ENCODE peak calls at places on chromosomes 3 and 15, in eight cellular contexts. R is naive thymus-derived CD4-positive, alpha-beta T cell; D is transverse colon; P is HCT116; H is right atrium auricular region; A is fibroblast of pulmonary artery; M is skeletal muscle cell; Q is NT2/D1. F is an unnamed sample.

GRCh38 chr3:42533161-42533897 is 30.9 kb downstream of the VIPR1 start:
- DNase-seq in R (no peak), D (no peak), P (no peak), H (no peak), A (no peak), M (no peak), Q (no peak), F (no peak)

GRCh38 chr3:187765342-187765741 is 20.1 kb upstream of the BCL6 start:
- DNase-seq in R (no peak), D (no peak), P (no peak), H (no peak), A (no peak), M (no peak), Q (no peak), F (no peak)

GRCh38 chr3:186129206-186129605 is 20.3 kb upstream of the ETV5 start:
- DNase-seq in R (no peak), D (no peak), P (no peak), H (no peak), A (no peak), M (no peak), Q (no peak), F (no peak)

GRCh38 chr3:141738636-141739363 is 702 bp downstream of the RNF7 start:
- DNase-seq in R (peak), D (peak), P (no peak), H (no peak), A (peak), M (no peak), Q (no peak), F (peak)

GRCh38 chr15:100786901-100787566 is 92.6 kb upstream of the ALDH1A3 start:
- DNase-seq in R (no peak), D (no peak), P (no peak), H (peak), A (no peak), M (no peak), Q (no peak), F (no peak)

GRCh38 chr15:72766025-72766424 is 17.5 kb downstream of the ADPGK start:
- DNase-seq in R (no peak), D (no peak), P (no peak), H (no peak), A (no peak), M (no peak), Q (no peak), F (no peak)

GRCh38 chr15:87777054-87777498 is 479.5 kb downstream of the NTRK3 start:
- DNase-seq in R (no peak), D (no peak), P (no peak), H (peak), A (peak), M (peak), Q (no peak), F (no peak)

GRCh38 chr3:129625071-129625874 is 18.8 kb upstream of the PLXND1 start:
- DNase-seq in R (no peak), D (no peak), P (no peak), H (no peak), A (no peak), M (no peak), Q (no peak), F (peak)

GRCh38 chr15:93088200-93088980 is 621 bp downstream of the RGMA start:
- DNase-seq in R (peak), D (no peak), P (no peak), H (no peak), A (no peak), M (no peak), Q (no peak), F (no peak)

GRCh38 chr15:25909325-25909724 is 46.2 kb upstream of the ATP10A start:
- DNase-seq in R (no peak), D (no peak), P (no peak), H (no peak), A (no peak), M (no peak), Q (no peak), F (no peak)

GRCh38 chr15:57611938-57612337 is 20.2 kb downstream of the MYZAP start:
- DNase-seq in R (no peak), D (peak), P (peak), H (no peak), A (peak), M (no peak), Q (no peak), F (no peak)

GRCh38 chr3:15325228-15325627 is 7.2 kb downstream of the SH3BP5 start:
- DNase-seq in R (no peak), D (no peak), P (no peak), H (no peak), A (peak), M (peak), Q (peak), F (no peak)

GRCh38 chr3:58526124-58526957 is 10.6 kb downstream of the ACOX2 start:
- DNase-seq in R (no peak), D (no peak), P (peak), H (peak), A (peak), M (peak), Q (peak), F (no peak)

GRCh38 chr3:140430494-140430893 is 247.4 kb upstream of the TRIM42 start:
- DNase-seq in R (no peak), D (no peak), P (no peak), H (peak), A (no peak), M (no peak), Q (no peak), F (no peak)

GRCh38 chr3:81929697-81930096 is 168.3 kb upstream of the GBE1 start:
- DNase-seq in R (no peak), D (no peak), P (no peak), H (no peak), A (no peak), M (no peak), Q (no peak), F (no peak)

GRCh38 chr3:4828279-4829030 is 150.8 kb upstream of the BHLHE40 start:
- DNase-seq in R (no peak), D (no peak), P (no peak), H (peak), A (peak), M (no peak), Q (no peak), F (no peak)

GRCh38 chr15:83305696-83306291 is 21.3 kb upstream of the BNC1 start:
- DNase-seq in R (no peak), D (no peak), P (no peak), H (no peak), A (peak), M (no peak), Q (no peak), F (no peak)

GRCh38 chr15:61480863-61481262 is 251.8 kb upstream of the RORA start:
- DNase-seq in R (no peak), D (no peak), P (no peak), H (no peak), A (no peak), M (no peak), Q (no peak), F (no peak)

GRCh38 chr15:86915811-86916331 is 836.2 kb downstream of the AGBL1 start:
- DNase-seq in R (no peak), D (no peak), P (no peak), H (no peak), A (peak), M (peak), Q (peak), F (peak)

GRCh38 chr3:14847613-14848541 is 29.1 kb downstream of the FGD5 start:
- DNase-seq in R (no peak), D (peak), P (peak), H (no peak), A (peak), M (no peak), Q (peak), F (no peak)

GRCh38 chr3:100900671-100901070 is 92.5 kb downstream of the ABI3BP start:
- DNase-seq in R (no peak), D (no peak), P (no peak), H (no peak), A (peak), M (no peak), Q (no peak), F (no peak)

GRCh38 chr15:84750583-84751092 is 2.2 kb downstream of the ZNF592 start:
- DNase-seq in R (no peak), D (no peak), P (no peak), H (no peak), A (no peak), M (no peak), Q (no peak), F (no peak)

GRCh38 chr3:81886081-81886480 is 124.6 kb upstream of the GBE1 start:
- DNase-seq in R (no peak), D (no peak), P (no peak), H (no peak), A (no peak), M (no peak), Q (no peak), F (no peak)

GRCh38 chr3:45023675-45024074 is 2.4 kb upstream of the CLEC3B start:
- DNase-seq in R (no peak), D (no peak), P (no peak), H (no peak), A (no peak), M (no peak), Q (no peak), F (no peak)

GRCh38 chr3:127053979-127054378 is 71.1 kb downstream of the PLXNA1 start:
- DNase-seq in R (no peak), D (no peak), P (no peak), H (no peak), A (no peak), M (no peak), Q (no peak), F (no peak)

GRCh38 chr3:73215286-73215685 is 153.8 kb downstream of the EBLN2 start:
- DNase-seq in R (no peak), D (no peak), P (no peak), H (no peak), A (peak), M (no peak), Q (no peak), F (no peak)

GRCh38 chr3:80017369-80017768 is 249.6 kb upstream of the ROBO1 start:
- DNase-seq in R (no peak), D (no peak), P (no peak), H (no peak), A (no peak), M (no peak), Q (no peak), F (no peak)

GRCh38 chr3:127034990-127035652 is 52.2 kb downstream of the PLXNA1 start:
- DNase-seq in R (no peak), D (no peak), P (no peak), H (no peak), A (no peak), M (no peak), Q (no peak), F (no peak)

GRCh38 chr3:99549918-99550603 is 88.3 kb upstream of the COL8A1 start:
- DNase-seq in R (no peak), D (no peak), P (no peak), H (no peak), A (peak), M (no peak), Q (no peak), F (no peak)

GRCh38 chr15:67834593-67835348 is 5.1 kb downstream of the RNU6-1 start:
- DNase-seq in R (no peak), D (peak), P (no peak), H (no peak), A (no peak), M (no peak), Q (no peak), F (no peak)

GRCh38 chr15:67836134-67836455 is 3.8 kb downstream of the RNU6-1 start:
- DNase-seq in R (no peak), D (no peak), P (no peak), H (no peak), A (no peak), M (no peak), Q (no peak), F (no peak)

GRCh38 chr15:67835349-67836133 is 4.3 kb downstream of the RNU6-1 start:
- DNase-seq in R (no peak), D (no peak), P (no peak), H (no peak), A (no peak), M (no peak), Q (no peak), F (no peak)

GRCh38 chr15:67836955-67837354 is 2.9 kb downstream of the RNU6-1 start:
- DNase-seq in R (no peak), D (no peak), P (no peak), H (no peak), A (no peak), M (no peak), Q (no peak), F (no peak)

DNA sequence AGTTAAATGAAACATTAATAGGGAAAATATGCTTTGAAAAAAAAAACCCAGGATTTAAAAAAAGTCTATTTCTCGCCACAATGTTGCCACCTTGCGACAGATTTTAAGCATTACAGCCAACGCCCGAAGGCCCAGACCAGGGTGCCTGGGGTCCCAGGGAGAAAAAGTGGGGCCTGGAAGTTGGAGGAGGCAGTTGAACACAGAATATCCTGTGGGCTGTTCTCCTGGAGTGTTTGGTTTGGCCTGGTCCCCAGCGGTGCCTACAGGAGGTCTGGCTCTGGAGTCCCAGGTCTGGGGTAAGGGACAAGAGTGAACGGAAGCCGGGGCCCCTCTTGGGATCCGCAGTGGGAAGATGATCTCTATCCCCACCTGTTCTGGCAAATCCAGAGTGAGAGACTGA is 3.4 kb downstream of the RNU6-1 start:
- DNase-seq in R (peak), D (peak), P (no peak), H (no peak), A (peak), M (no peak), Q (no peak), F (no peak)
- H3K4me3 ChIP-seq in R (peak), D (peak), P (no peak), H (peak), A (peak), M (peak), Q (no peak), F (no peak)

GRCh38 chr3:10674593-10674992 is 141.4 kb upstream of the SLC6A11 start:
- DNase-seq in R (no peak), D (no peak), P (no peak), H (no peak), A (no peak), M (no peak), Q (no peak), F (no peak)
- H3K4me3 ChIP-seq in R (no peak), D (no peak), P (no peak), H (no peak), A (no peak), M (no peak), Q (no peak), F (no peak)

DNA sequence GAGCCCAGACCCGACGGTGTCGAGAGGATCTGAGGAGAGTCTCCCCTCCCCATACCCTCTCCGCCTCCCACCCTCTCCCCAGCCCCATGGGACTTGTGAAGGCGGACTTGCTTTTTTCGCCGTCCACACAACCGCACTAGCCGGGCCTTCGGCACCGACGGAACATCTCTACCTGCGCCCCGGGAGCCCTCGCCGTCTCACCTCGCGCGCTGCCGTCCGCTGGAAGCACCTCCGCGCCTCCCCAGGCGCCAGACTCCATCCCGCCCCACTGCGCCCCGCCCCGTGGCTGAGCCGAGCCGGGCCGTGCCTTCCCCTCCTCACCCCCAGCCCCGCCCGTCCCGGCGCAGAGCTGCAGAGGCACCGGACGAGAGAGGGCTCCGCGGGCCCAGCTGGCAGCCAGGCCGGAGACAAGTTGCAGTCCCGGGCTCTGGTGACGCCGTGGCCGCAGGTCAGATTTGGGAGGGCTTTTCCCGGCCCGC is at the start of the genes DUOX1 and DUOXA1:
- DNase-seq in R (no peak), D (peak), P (peak), H (no peak), A (no peak), M (no peak), Q (no peak), F (no peak)
- H3K4me3 ChIP-seq in R (no peak), D (peak), P (peak), H (peak), A (no peak), M (no peak), Q (peak), F (no peak)

GRCh38 chr3:38490288-38490860 is 5.8 kb upstream of the EXOG start:
- DNase-seq in R (no peak), D (no peak), P (no peak), H (no peak), A (no peak), M (no peak), Q (no peak), F (peak)
- H3K4me3 ChIP-seq in R (no peak), D (no peak), P (no peak), H (no peak), A (no peak), M (no peak), Q (no peak), F (no peak)

DNA sequence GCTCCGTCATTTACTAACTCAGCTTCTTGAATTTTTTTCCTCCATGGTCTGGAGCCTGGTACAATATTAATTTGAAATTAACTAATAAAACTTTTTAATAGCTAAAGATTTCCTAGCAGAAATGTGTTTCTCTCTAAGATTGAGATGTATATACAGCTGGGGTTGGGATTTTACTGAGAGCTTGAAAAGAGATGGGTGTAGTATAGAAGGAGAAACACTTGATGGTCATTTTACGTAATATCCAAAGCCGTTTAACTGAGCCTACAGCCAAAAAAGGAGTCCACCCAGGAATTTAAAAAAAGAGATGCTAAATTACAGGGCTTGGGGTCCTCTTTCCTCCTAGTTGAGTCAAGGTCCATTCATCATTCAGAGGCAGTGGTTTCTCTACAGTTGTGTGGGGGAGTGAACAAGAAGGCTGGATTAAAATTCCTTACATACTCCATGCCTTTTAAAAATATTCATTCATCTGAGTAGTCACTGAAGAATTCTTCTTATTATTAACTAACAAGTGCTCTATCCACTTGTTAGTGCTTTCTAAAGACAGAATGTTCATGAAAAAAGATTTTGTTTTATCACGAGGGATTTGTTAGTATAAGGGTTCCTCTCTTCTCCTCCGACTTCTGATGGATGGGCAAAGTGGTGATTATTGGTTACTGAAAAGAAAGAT is 255.3 kb upstream of the IL12A start:
- DNase-seq in R (no peak), D (no peak), P (no peak), H (no peak), A (peak), M (peak), Q (no peak), F (no peak)
- H3K4me3 ChIP-seq in R (no peak), D (no peak), P (no peak), H (no peak), A (no peak), M (no peak), Q (no peak), F (no peak)

GRCh38 chr3:119600732-119601131 is 3.0 kb downstream of the PLA1A start:
- DNase-seq in R (no peak), D (no peak), P (peak), H (no peak), A (no peak), M (no peak), Q (no peak), F (peak)
- H3K4me3 ChIP-seq in R (no peak), D (no peak), P (no peak), H (no peak), A (no peak), M (no peak), Q (no peak), F (no peak)